ENCODE peak calls at places on chromosomes 12 and 14, in five cellular contexts. One of them, this sample, is unnamed.
A peak's percentile ranks its signal among the peaks of the same experiment; 100 is the strongest.

GRCh38 chr12:48788852-48789775 is at the start of gene ADCY6:
- DNase-seq in IMR-90: peak; percentile 70
- DNase-seq in HepG2: peak; percentile 67
- DNase-seq in K562: no peak
- DNase-seq in A549: peak; percentile 79
- DNase-seq in this sample: no peak

GRCh38 chr12:32893008-32893407 is 3.6 kb downstream of the PKP2 start:
- DNase-seq in IMR-90: no peak
- DNase-seq in HepG2: peak; percentile 39
- DNase-seq in K562: no peak
- DNase-seq in A549: no peak
- DNase-seq in this sample: no peak

GRCh38 chr14:80364274-80364673 is 153.0 kb upstream of the DIO2 start:
- DNase-seq in HepG2: peak; percentile 3
- DNase-seq in IMR-90: peak; percentile 21
- DNase-seq in A549: peak; percentile 14
- DNase-seq in K562: peak; percentile 0
- DNase-seq in this sample: no peak

GRCh38 chr12:106766393-106766826 is 8.1 kb upstream of the RIC8B start:
- DNase-seq in HepG2: no peak
- DNase-seq in K562: peak; percentile 40
- DNase-seq in A549: no peak
- DNase-seq in IMR-90: no peak
- DNase-seq in this sample: no peak

GRCh38 chr12:68912916-68913315 is 20.1 kb downstream of the CPM start:
- DNase-seq in HepG2: no peak
- DNase-seq in A549: no peak
- DNase-seq in K562: no peak
- DNase-seq in IMR-90: no peak
- DNase-seq in this sample: no peak

GRCh38 chr12:7144414-7145120 is 14.4 kb downstream of the CLSTN3 start:
- DNase-seq in A549: peak; percentile 63
- DNase-seq in HepG2: no peak
- DNase-seq in K562: peak; percentile 64
- DNase-seq in IMR-90: peak; percentile 40
- DNase-seq in this sample: no peak

GRCh38 chr12:89525002-89525823 is 617 bp upstream of the GALNT4 start:
- DNase-seq in K562: peak; percentile 61
- DNase-seq in A549: peak; percentile 27
- DNase-seq in IMR-90: peak; percentile 21
- DNase-seq in HepG2: peak; percentile 17
- DNase-seq in this sample: no peak

GRCh38 chr14:92688434-92689375 is 59.7 kb downstream of the LGMN start:
- DNase-seq in IMR-90: no peak
- DNase-seq in K562: no peak
- DNase-seq in A549: no peak
- DNase-seq in HepG2: no peak
- DNase-seq in this sample: no peak

GRCh38 chr12:106145539-106146447 is 7.0 kb upstream of the NUAK1 start:
- DNase-seq in K562: no peak
- DNase-seq in IMR-90: no peak
- DNase-seq in HepG2: no peak
- DNase-seq in A549: no peak
- DNase-seq in this sample: no peak

GRCh38 chr14:73267474-73267873 is 30.2 kb downstream of the PAPLN start:
- DNase-seq in IMR-90: no peak
- DNase-seq in K562: no peak
- DNase-seq in HepG2: no peak
- DNase-seq in A549: no peak
- DNase-seq in this sample: no peak

GRCh38 chr14:39175445-39176262 is 600 bp downstream of the PNN start:
- DNase-seq in A549: peak; percentile 38
- DNase-seq in IMR-90: peak; percentile 21
- DNase-seq in HepG2: peak; percentile 66
- DNase-seq in K562: peak; percentile 47
- DNase-seq in this sample: no peak

GRCh38 chr12:95717336-95717928 is 73.1 kb downstream of the NTN4 start:
- DNase-seq in HepG2: no peak
- DNase-seq in IMR-90: no peak
- DNase-seq in A549: no peak
- DNase-seq in K562: no peak
- DNase-seq in this sample: no peak

GRCh38 chr12:132445884-132446471 is 44.0 kb upstream of the FBRSL1 start:
- DNase-seq in IMR-90: peak; percentile 70
- DNase-seq in A549: peak; percentile 89
- DNase-seq in HepG2: no peak
- DNase-seq in K562: peak; percentile 98
- DNase-seq in this sample: peak; percentile 77

GRCh38 chr14:51917186-51917585 is 56.8 kb downstream of the GNG2 start:
- DNase-seq in A549: no peak
- DNase-seq in K562: no peak
- DNase-seq in HepG2: no peak
- DNase-seq in IMR-90: no peak
- DNase-seq in this sample: no peak

GRCh38 chr12:15752780-15753179 is 36.4 kb downstream of the EPS8 start:
- DNase-seq in A549: no peak
- DNase-seq in IMR-90: peak; percentile 80
- DNase-seq in K562: no peak
- DNase-seq in HepG2: no peak
- DNase-seq in this sample: no peak

GRCh38 chr12:110179291-110179690 is 55.1 kb downstream of the IFT81 start:
- DNase-seq in HepG2: no peak
- DNase-seq in IMR-90: peak; percentile 69
- DNase-seq in A549: no peak
- DNase-seq in K562: no peak
- DNase-seq in this sample: no peak
- TF ChIP-seq MAFK in HepG2: no peak
- TF ChIP-seq MAFK in IMR-90: no peak
- TF ChIP-seq MAFK in A549: no peak
- TF ChIP-seq MAFK in K562: no peak
- TF ChIP-seq MAFK in this sample: no peak

DNA sequence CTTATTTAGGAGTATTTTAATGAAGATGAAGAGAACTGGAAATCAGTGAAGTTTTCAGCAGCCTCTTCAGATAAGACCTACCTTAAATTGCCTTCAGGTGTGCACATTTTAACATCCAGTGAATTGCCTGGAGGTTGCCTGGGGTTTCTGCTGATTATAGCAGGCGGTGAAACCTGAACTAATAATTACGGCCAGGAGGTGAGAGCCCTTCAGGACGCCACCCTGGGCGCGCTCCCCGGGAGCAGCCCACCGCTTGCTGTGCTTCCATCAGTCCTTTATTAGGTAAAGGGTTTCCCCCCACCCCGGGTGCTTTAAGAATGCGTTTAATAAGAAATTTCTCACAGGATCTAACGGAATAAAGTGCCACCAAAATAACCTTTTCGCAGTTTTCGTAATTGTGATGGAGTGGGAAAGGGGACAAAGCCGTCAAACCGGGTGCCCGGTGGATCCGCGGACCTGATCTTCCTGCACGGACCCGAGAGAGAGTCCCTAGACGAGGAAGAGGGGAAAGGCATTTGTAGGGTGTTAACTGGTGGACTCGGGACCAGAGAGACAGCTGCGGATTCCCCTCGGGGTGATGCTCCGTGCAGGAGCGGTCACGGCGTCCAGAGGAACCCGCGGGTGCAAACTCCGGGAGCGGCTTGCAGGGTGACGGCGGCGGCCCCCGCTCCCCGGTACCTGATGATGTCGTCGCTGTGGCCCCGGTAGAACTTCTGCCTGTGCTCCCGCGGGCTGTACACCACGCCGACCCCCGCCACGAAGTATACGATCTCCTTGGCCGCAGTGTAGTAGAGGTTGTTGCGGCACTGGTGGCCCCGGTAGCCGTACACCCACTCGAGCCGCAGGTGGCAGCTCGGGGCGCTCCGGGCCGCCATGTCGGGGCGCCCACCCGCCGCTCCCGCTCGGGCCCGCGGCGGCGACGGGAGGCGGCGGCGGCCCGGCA is 853 bp downstream of the EML5 start:
- DNase-seq in A549: peak; percentile 5
- DNase-seq in K562: peak; percentile 5
- DNase-seq in IMR-90: no peak
- DNase-seq in HepG2: no peak
- DNase-seq in this sample: no peak
- TF ChIP-seq MAFK in A549: no peak
- TF ChIP-seq MAFK in K562: no peak
- TF ChIP-seq MAFK in IMR-90: no peak
- TF ChIP-seq MAFK in HepG2: no peak
- TF ChIP-seq MAFK in this sample: no peak

DNA sequence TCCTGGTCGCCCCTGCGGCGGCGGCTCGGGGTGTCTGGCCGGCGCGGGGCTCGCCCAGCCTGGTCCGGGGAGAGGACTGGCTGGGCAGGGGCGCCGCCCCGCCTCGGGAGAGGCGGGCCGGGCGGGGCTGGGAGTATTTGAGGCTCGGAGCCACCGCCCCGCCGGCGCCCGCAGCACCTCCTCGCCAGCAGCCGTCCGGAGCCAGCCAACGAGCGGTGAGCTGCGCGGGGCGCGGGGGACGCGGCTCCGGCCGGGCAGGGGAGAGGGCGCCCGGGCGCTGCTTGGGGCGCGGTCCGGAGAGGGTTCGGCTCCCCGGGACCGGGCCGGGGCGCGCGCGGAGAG is at the start of gene LGALS3:
- DNase-seq in A549: peak; percentile 80
- DNase-seq in K562: peak; percentile 50
- DNase-seq in IMR-90: peak; percentile 51
- DNase-seq in HepG2: no peak
- DNase-seq in this sample: no peak
- TF ChIP-seq MAFK in A549: no peak
- TF ChIP-seq MAFK in K562: no peak
- TF ChIP-seq MAFK in IMR-90: no peak
- TF ChIP-seq MAFK in HepG2: no peak
- TF ChIP-seq MAFK in this sample: no peak

GRCh38 chr14:24734917-24735500 is 101.0 kb upstream of the GZMB start:
- DNase-seq in A549: peak; percentile 7
- DNase-seq in IMR-90: peak; percentile 69
- DNase-seq in HepG2: peak; percentile 86
- DNase-seq in K562: peak; percentile 64
- DNase-seq in this sample: no peak
- TF ChIP-seq MAFK in A549: no peak
- TF ChIP-seq MAFK in IMR-90: no peak
- TF ChIP-seq MAFK in HepG2: no peak
- TF ChIP-seq MAFK in K562: no peak
- TF ChIP-seq MAFK in this sample: no peak

DNA sequence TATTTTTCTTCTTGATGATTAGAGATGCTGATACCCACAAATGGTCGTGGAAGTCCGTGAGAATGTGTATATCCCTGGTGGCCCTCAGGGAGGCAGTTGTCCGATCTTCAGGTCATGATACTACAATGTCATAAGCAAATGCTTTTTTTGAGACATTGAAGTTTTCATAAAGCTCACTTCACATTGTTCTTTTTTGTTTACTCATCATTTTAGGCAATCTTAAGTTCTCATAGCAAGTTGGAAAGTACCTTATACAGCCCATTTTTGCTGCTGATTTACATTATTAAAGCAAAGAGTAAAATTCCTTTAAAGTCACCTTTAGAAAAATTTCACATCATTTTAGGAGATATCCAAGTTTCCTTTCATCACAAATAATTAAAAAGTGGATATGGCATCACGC is 90.0 kb upstream of the CCDC196 start:
- DNase-seq in K562: no peak
- DNase-seq in HepG2: no peak
- DNase-seq in A549: no peak
- DNase-seq in IMR-90: no peak
- DNase-seq in this sample: no peak
- TF ChIP-seq MAFK in K562: no peak
- TF ChIP-seq MAFK in HepG2: peak; percentile 85
- TF ChIP-seq MAFK in A549: peak; percentile 79
- TF ChIP-seq MAFK in IMR-90: peak; percentile 73
- TF ChIP-seq MAFK in this sample: no peak

GRCh38 chr14:68404652-68405183 is 388.1 kb downstream of the ZFP36L1 start:
- DNase-seq in IMR-90: peak; percentile 37
- DNase-seq in HepG2: no peak
- DNase-seq in A549: no peak
- DNase-seq in K562: peak; percentile 55
- DNase-seq in this sample: no peak
- TF ChIP-seq MAFK in IMR-90: no peak
- TF ChIP-seq MAFK in HepG2: no peak
- TF ChIP-seq MAFK in A549: no peak
- TF ChIP-seq MAFK in K562: no peak
- TF ChIP-seq MAFK in this sample: no peak

GRCh38 chr12:94098466-94098865 is 49.9 kb upstream of the PLXNC1 start:
- DNase-seq in A549: no peak
- DNase-seq in K562: peak; percentile 21
- DNase-seq in HepG2: no peak
- DNase-seq in IMR-90: peak; percentile 71
- DNase-seq in this sample: no peak
- TF ChIP-seq MAFK in A549: no peak
- TF ChIP-seq MAFK in K562: no peak
- TF ChIP-seq MAFK in HepG2: no peak
- TF ChIP-seq MAFK in IMR-90: no peak
- TF ChIP-seq MAFK in this sample: no peak

DNA sequence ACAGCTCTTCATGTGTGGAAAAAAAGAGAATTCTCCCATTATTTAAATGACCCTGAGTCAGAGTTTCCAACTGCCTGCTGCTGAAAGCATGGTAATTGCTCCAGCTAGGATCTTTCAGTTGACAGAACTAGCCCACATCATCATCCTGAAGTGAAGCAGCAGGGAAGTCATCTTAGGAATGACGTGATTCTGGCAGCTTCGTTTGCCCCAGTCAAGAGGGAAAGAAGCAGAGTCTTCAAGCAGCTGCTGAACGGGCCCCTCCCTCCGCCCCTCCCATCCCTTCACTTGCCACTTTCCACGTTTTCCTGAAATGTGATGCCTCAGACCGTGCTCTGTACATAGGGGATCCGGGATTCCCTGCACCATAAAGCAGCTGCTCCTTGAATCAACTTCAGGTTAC is 455.0 kb upstream of the TMEM132C start:
- DNase-seq in IMR-90: no peak
- DNase-seq in HepG2: no peak
- DNase-seq in K562: no peak
- DNase-seq in A549: no peak
- DNase-seq in this sample: peak; percentile 5
- TF ChIP-seq MAFK in IMR-90: no peak
- TF ChIP-seq MAFK in HepG2: no peak
- TF ChIP-seq MAFK in K562: no peak
- TF ChIP-seq MAFK in A549: no peak
- TF ChIP-seq MAFK in this sample: no peak